ENCODE peak calls at places on chromosomes 3 and 15, in six cellular contexts. F is right lobe of liver; A is Peyer's patch; U is stomach; K is CD8-positive, alpha-beta T cell; W is A673. X is an unnamed sample. For H3K9me3, the result is how much of the 10 kb centered on the place peaks cover.

GRCh38 chr3:33075996-33076395 is 20.9 kb downstream of the GLB1 start:
- DNase-seq in F (no peak), A (no peak), U (no peak), K (no peak), W (no peak), X (no peak)

GRCh38 chr3:70982700-70983140 is 600.8 kb downstream of the FOXP1 start:
- DNase-seq in F (no peak), A (no peak), U (peak), K (no peak), W (no peak), X (peak)

GRCh38 chr15:61018083-61018482 is 211.0 kb downstream of the RORA start:
- DNase-seq in F (no peak), A (no peak), U (no peak), K (no peak), W (no peak), X (no peak)

GRCh38 chr3:10242182-10243065 is 5.8 kb upstream of the TATDN2 start:
- DNase-seq in F (no peak), A (peak), U (no peak), K (peak), W (no peak), X (peak)

GRCh38 chr15:79380755-79381499 is 51.2 kb upstream of the MINAR1 start:
- DNase-seq in F (peak), A (peak), U (peak), K (peak), W (peak), X (peak)

GRCh38 chr3:10417849-10418248 is 87.5 kb downstream of the ATP2B2 start:
- DNase-seq in F (no peak), A (no peak), U (no peak), K (no peak), W (no peak), X (peak)

GRCh38 chr3:98012974-98013373 is 22.1 kb downstream of the GABRR3 start:
- DNase-seq in F (no peak), A (no peak), U (no peak), K (no peak), W (no peak), X (no peak)

GRCh38 chr3:156211583-156211982 is 91.2 kb downstream of the KCNAB1 start:
- DNase-seq in F (no peak), A (no peak), U (no peak), K (no peak), W (no peak), X (no peak)

GRCh38 chr15:66700802-66701421 is 1.1 kb upstream of the SMAD6 start:
- DNase-seq in F (peak), A (peak), U (peak), K (peak), W (peak), X (peak)

GRCh38 chr15:69910511-69910910 is 187.2 kb downstream of the TLE3 start:
- DNase-seq in F (no peak), A (no peak), U (no peak), K (no peak), W (no peak), X (no peak)

GRCh38 chr3:197424674-197425484 is 126.5 kb upstream of the DLG1 start:
- DNase-seq in F (no peak), A (no peak), U (no peak), K (no peak), W (peak), X (no peak)

GRCh38 chr3:195246608-195247007 is 24.4 kb downstream of the XXYLT1 start:
- DNase-seq in F (no peak), A (no peak), U (no peak), K (no peak), W (no peak), X (no peak)

GRCh38 chr3:152444029-152444641 is 175.4 kb downstream of the MBNL1 start:
- DNase-seq in F (no peak), A (no peak), U (no peak), K (no peak), W (peak), X (peak)

GRCh38 chr3:50708620-50709019 is 33.9 kb downstream of the DOCK3 start:
- DNase-seq in F (no peak), A (no peak), U (no peak), K (no peak), W (no peak), X (no peak)

GRCh38 chr3:154829979-154830378 is 250.1 kb upstream of the MME start:
- DNase-seq in F (no peak), A (no peak), U (no peak), K (no peak), W (no peak), X (no peak)

GRCh38 chr3:153339065-153339464 is 177.0 kb downstream of the RAP2B start:
- DNase-seq in F (no peak), A (no peak), U (no peak), K (no peak), W (no peak), X (no peak)

GRCh38 chr3:183044547-183045229 is 54.6 kb downstream of the MCCC1 start:
- DNase-seq in F (no peak), A (peak), U (no peak), K (no peak), W (no peak), X (no peak)

GRCh38 chr15:32222716-32223115 is 180.4 kb downstream of the GOLGA8K start:
- DNase-seq in F (no peak), A (no peak), U (no peak), K (no peak), W (peak), X (no peak)

GRCh38 chr3:161372321-161373260 is 1.3 kb upstream of the SPTSSB start:
- DNase-seq in F (no peak), A (no peak), U (peak), K (no peak), W (peak), X (peak)

GRCh38 chr3:65576942-65577341 is 461.8 kb downstream of the MAGI1 start:
- DNase-seq in F (no peak), A (no peak), U (no peak), K (no peak), W (no peak), X (no peak)

GRCh38 chr15:40137011-40137906 is 23.6 kb upstream of the BUB1B start:
- DNase-seq in F (no peak), A (no peak), U (no peak), K (no peak), W (no peak), X (no peak)

GRCh38 chr3:4508048-4508981 is 15.2 kb downstream of the ITPR1 start:
- DNase-seq in F (no peak), A (no peak), U (no peak), K (no peak), W (no peak), X (no peak)

GRCh38 chr3:177284383-177284881 is 87.2 kb upstream of the TBL1XR1 start:
- DNase-seq in F (no peak), A (no peak), U (no peak), K (no peak), W (peak), X (peak)

GRCh38 chr3:58021072-58021959 is 13.1 kb downstream of the FLNB start:
- DNase-seq in F (no peak), A (no peak), U (no peak), K (no peak), W (no peak), X (no peak)

GRCh38 chr3:65497846-65498245 is 540.9 kb downstream of the MAGI1 start:
- DNase-seq in F (no peak), A (no peak), U (no peak), K (no peak), W (no peak), X (no peak)

GRCh38 chr15:85543741-85544155 is 163.3 kb downstream of the AKAP13 start:
- DNase-seq in F (peak), A (peak), U (peak), K (peak), W (no peak), X (no peak)

GRCh38 chr3:32593903-32594525 is 23.4 kb upstream of the DYNC1LI1 start:
- DNase-seq in F (no peak), A (no peak), U (no peak), K (no peak), W (no peak), X (no peak)

GRCh38 chr3:72960812-72961518 is 35.6 kb upstream of the PPP4R2 start:
- DNase-seq in F (peak), A (no peak), U (no peak), K (no peak), W (no peak), X (no peak)

GRCh38 chr3:35929158-35929557 is 289.8 kb downstream of the ARPP21 start:
- DNase-seq in F (no peak), A (no peak), U (no peak), K (no peak), W (no peak), X (no peak)

GRCh38 chr3:48930590-48930989 is 11.9 kb downstream of the ARIH2 start:
- DNase-seq in F (no peak), A (no peak), U (no peak), K (no peak), W (no peak), X (no peak)

GRCh38 chr3:169695051-169695450 is 31.5 kb upstream of the MECOM start:
- DNase-seq in F (no peak), A (no peak), U (no peak), K (no peak), W (no peak), X (no peak)

GRCh38 chr15:52680041-52680391 is 828 bp upstream of the ATOSA start:
- DNase-seq in F (no peak), A (no peak), U (no peak), K (no peak), W (peak), X (no peak)

GRCh38 chr15:39583586-39584265 is 2.8 kb downstream of the THBS1 start:
- DNase-seq in F (no peak), A (no peak), U (no peak), K (no peak), W (peak), X (no peak)

GRCh38 chr3:45546636-45547201 is 47.8 kb upstream of the LIMD1 start:
- DNase-seq in F (peak), A (no peak), U (no peak), K (no peak), W (peak), X (no peak)

GRCh38 chr3:163971861-163972260 is 1106.4 kb downstream of the SI start:
- DNase-seq in F (no peak), A (no peak), U (no peak), K (no peak), W (no peak), X (no peak)

GRCh38 chr15:25238716-25239470 is 199.9 kb downstream of the UBE3A start:
- DNase-seq in F (no peak), A (no peak), U (no peak), K (no peak), W (no peak), X (no peak)

GRCh38 chr3:40078590-40078989 is 230.9 kb upstream of the EIF1B start:
- DNase-seq in F (no peak), A (no peak), U (no peak), K (no peak), W (no peak), X (no peak)
- H3K27ac ChIP-seq in F (no peak), A (no peak), U (no peak), K (no peak), W (no peak), X (no peak)

DNA sequence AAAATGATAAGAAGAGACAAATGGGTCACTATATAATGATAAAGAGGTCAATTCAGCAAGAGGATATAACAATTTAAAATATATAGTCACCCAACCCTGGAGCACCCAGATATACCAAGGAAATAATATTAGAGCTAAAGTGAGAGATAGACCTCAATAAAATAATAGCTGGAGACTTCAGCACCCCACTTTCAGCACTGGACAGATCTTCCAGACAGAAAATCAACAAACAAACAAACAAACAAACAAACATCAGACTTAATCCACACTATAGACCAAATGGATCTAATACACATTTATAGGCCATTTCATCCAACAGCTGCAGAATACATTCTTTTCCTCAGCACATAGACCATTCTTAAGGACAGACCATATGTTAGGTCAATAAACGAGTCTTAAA is 79.4 kb downstream of the SENP7 start:
- DNase-seq in F (no peak), A (no peak), U (no peak), K (no peak), W (no peak), X (no peak)
- H3K9me3 ChIP-seq in F (under half), A (under half), U (under half), K (under half), W (under half), X (under half)

GRCh38 chr3:38138347-38139190 is at the start of gene MYD88:
- DNase-seq in F (peak), A (peak), U (peak), K (peak), W (peak), X (peak)

GRCh38 chr3:38141173-38141951 is 2.9 kb downstream of the MYD88 start:
- DNase-seq in F (peak), A (peak), U (no peak), K (no peak), W (no peak), X (no peak)

GRCh38 chr3:38140326-38141172 is 2.1 kb downstream of the MYD88 start:
- DNase-seq in F (no peak), A (peak), U (peak), K (no peak), W (no peak), X (no peak)

GRCh38 chr3:38139191-38139590 is 730 bp downstream of the MYD88 start:
- DNase-seq in F (no peak), A (peak), U (peak), K (no peak), W (no peak), X (no peak)

GRCh38 chr3:38139652-38140051 is 1.2 kb downstream of the MYD88 start:
- DNase-seq in F (peak), A (peak), U (peak), K (no peak), W (no peak), X (no peak)
- H3K27ac ChIP-seq in F (no peak), A (peak), U (peak), K (peak), W (no peak), X (peak)

DNA sequence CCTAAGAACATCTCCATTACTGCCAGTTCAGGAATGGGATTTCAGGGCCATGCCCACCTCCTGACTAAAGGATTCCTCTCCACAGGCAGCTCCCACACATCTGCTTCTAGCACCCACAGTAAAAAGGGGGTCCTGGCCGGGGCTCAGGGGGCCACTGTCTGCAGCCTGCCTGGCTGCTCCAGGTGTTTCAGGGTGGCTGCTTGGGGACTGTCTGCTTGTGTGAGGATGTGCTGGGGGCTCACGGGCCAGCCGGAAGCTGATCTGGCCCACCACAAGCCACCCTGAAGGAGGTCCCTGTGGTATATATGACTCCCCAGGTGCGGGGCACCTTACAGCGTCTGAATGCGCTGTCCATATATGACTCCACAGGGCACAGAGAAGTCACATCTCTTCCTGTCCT is 135.4 kb downstream of the NSMCE3 start:
- DNase-seq in F (no peak), A (no peak), U (no peak), K (no peak), W (no peak), X (no peak)
- H3K9me3 ChIP-seq in F (under half), A (under half), U (under half), K (under half), W (under half), X (under half)

GRCh38 chr3:184175981-184176376 is 1.3 kb downstream of the AP2M1 start:
- DNase-seq in F (no peak), A (no peak), U (no peak), K (no peak), W (no peak), X (no peak)
- H3K27ac ChIP-seq in F (peak), A (peak), U (peak), K (no peak), W (peak), X (no peak)

GRCh38 chr3:43012189-43012588 is 33.1 kb downstream of the GASK1A start:
- DNase-seq in F (no peak), A (no peak), U (no peak), K (no peak), W (no peak), X (no peak)
- H3K9me3 ChIP-seq in F (under half), A (under half), U (under half), K (half or more), W (under half), X (under half)

X was measured in CD4-positive, CD25-positive, alpha-beta regulatory T cell.